ENCODE peak calls at places on chromosome 13, in seven cellular contexts. Q, R, X, F, T, A and U are unnamed samples.

GRCh38 chr13:87810391-87810801 is 139.2 kb downstream of the SLITRK5 start:
- DNase-seq in Q (no peak), R (no peak), X (peak; percentile 6), F (peak; percentile 69), T (no peak), A (no peak), U (no peak)

GRCh38 chr13:27704681-27705080 is 83.0 kb downstream of the POLR1D start:
- DNase-seq in Q (no peak), R (no peak), X (no peak), F (no peak), T (no peak), A (no peak), U (no peak)

GRCh38 chr13:107847406-107847805 is 367.9 kb downstream of the LIG4 start:
- DNase-seq in Q (no peak), R (no peak), X (peak; percentile 40), F (no peak), T (no peak), A (no peak), U (no peak)

GRCh38 chr13:50691176-50691681 is 152.3 kb downstream of the DLEU7 start:
- DNase-seq in Q (no peak), R (no peak), X (no peak), F (no peak), T (no peak), A (no peak), U (no peak)

GRCh38 chr13:36088001-36088400 is 43.2 kb downstream of the DCLK1 start:
- DNase-seq in Q (no peak), R (no peak), X (no peak), F (no peak), T (no peak), A (no peak), U (no peak)

GRCh38 chr13:71864094-71864980 is 2.7 kb downstream of the DACH1 start:
- DNase-seq in Q (no peak), R (peak; percentile 57), X (peak; percentile 87), F (peak; percentile 87), T (no peak), A (no peak), U (no peak)

GRCh38 chr13:110503037-110503901 is 58.3 kb downstream of the RAB20 start:
- DNase-seq in Q (no peak), R (peak; percentile 91), X (no peak), F (no peak), T (no peak), A (peak; percentile 25), U (no peak)

GRCh38 chr13:52128714-52129700 is at the start of gene NEK5:
- DNase-seq in Q (no peak), R (peak; percentile 64), X (peak; percentile 74), F (peak; percentile 91), T (peak; percentile 24), A (peak; percentile 81), U (no peak)

GRCh38 chr13:29465741-29466293 is 129.7 kb downstream of the SLC7A1 start:
- DNase-seq in Q (peak; percentile 34), R (no peak), X (peak; percentile 91), F (peak; percentile 35), T (no peak), A (peak; percentile 65), U (no peak)

GRCh38 chr13:78319101-78319627 is 284.2 kb downstream of the POU4F1 start:
- DNase-seq in Q (no peak), R (no peak), X (peak; percentile 69), F (no peak), T (no peak), A (no peak), U (no peak)

GRCh38 chr13:37701972-37702371 is 103.4 kb upstream of the POSTN start:
- DNase-seq in Q (peak; percentile 90), R (no peak), X (peak; percentile 55), F (no peak), T (no peak), A (peak; percentile 96), U (no peak)

GRCh38 chr13:88674841-88675240 is 1003.7 kb downstream of the SLITRK5 start:
- DNase-seq in Q (no peak), R (no peak), X (no peak), F (no peak), T (no peak), A (no peak), U (no peak)

GRCh38 chr13:63184693-63185092 is 1769.0 kb upstream of the PCDH20 start:
- DNase-seq in Q (peak; percentile 38), R (no peak), X (peak; percentile 69), F (no peak), T (no peak), A (peak; percentile 38), U (no peak)

GRCh38 chr13:102400619-102401125 is 1.2 kb downstream of the FGF14 start:
- DNase-seq in Q (no peak), R (no peak), X (no peak), F (peak; percentile 69), T (no peak), A (peak; percentile 53), U (no peak)
- H3K27me3 ChIP-seq in Q (peaks cover 27% of the 10 kb centered on the region), R (peaks cover 4% of the 10 kb centered on the region), X (no peaks in the 10 kb centered on the region), F (peaks cover 39% of the 10 kb centered on the region), T (peaks cover 39% of the 10 kb centered on the region), A (peaks cover 46% of the 10 kb centered on the region), U (no peaks in the 10 kb centered on the region)

GRCh38 chr13:24685314-24685713 is 5.1 kb downstream of the ATP12A start:
- DNase-seq in Q (no peak), R (no peak), X (no peak), F (no peak), T (no peak), A (no peak), U (no peak)

GRCh38 chr13:24684600-24684998 is 4.4 kb downstream of the ATP12A start:
- DNase-seq in Q (no peak), R (no peak), X (peak; percentile 20), F (no peak), T (no peak), A (peak; percentile 59), U (no peak)

GRCh38 chr13:24683370-24683769 is 3.2 kb downstream of the ATP12A start:
- DNase-seq in Q (no peak), R (no peak), X (no peak), F (no peak), T (no peak), A (no peak), U (no peak)

GRCh38 chr13:24682353-24682752 is 2.1 kb downstream of the ATP12A start:
- DNase-seq in Q (no peak), R (no peak), X (no peak), F (no peak), T (no peak), A (no peak), U (no peak)

DNA sequence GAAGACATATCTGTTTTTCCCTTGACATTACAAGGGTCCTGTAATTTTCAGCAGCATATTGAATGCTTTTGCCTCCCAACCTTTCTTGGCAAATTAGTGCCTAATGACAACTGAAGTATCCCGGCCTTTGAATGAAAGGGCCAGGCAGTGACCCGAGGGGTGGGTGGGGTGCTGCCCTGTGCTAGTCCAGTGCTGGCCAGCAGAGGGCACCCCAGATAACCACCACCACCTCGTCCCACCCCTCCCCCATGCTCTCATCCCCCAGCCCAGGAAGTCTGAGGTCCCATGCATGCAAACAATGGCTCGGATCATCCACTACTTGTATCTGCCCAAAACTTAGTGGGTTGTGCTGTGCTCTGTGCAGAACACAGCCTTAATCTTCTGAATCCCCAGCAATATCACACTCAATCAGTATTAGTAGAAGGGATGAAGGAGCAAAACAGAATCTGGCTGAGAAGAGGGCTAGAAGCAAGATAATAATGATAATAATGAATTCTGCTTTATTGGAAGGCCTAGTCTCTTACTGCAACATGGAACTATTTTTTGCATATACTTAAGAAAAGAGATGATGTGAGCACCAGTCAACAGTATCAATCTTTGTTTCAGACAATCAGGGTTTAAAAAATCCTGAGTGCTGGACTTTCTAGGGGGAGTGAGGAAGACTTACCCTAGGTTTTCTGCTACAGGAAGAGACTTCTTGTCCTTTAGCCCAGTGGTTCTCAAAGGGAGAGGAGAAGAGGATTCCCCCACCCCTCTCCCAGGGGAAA is 3.8 kb downstream of the ATP12A start:
- DNase-seq in Q (no peak), R (peak; percentile 62), X (peak; percentile 82), F (peak; percentile 86), T (peak; percentile 27), A (peak; percentile 70), U (no peak)
- H3K4me3 ChIP-seq in Q (no peak overlapping the region), R (no peak overlapping the region), X (no peak overlapping the region), F (no peak overlapping the region), T (no peak overlapping the region), A (no peak overlapping the region), U (no peak overlapping the region)

DNA sequence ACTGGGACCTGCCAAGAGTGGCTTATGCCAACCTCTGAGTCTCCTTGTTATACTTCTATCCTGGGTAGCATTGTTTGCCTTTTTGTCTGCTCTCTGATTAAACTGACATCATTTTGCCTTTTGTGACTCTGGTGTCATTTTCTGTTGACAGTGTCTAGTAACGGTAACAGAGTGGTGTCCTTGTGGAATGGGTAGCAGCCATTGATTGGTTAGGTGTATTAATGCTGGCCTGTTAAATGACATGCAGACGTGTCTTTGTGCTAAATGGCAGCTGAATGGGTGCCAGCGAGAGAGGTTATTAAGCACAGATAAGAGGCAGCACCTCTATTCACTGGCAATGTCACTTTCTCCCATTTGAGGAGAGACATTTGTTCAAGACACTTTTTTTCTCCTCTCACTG is 1289.4 kb downstream of the PCDH9 start:
- DNase-seq in Q (no peak), R (no peak), X (no peak), F (no peak), T (no peak), A (no peak), U (no peak)
- H3K27ac ChIP-seq in Q (no peak overlapping the region), R (no peak overlapping the region), X (no peak overlapping the region), F (no peak overlapping the region), T (no peak overlapping the region), A (no peak overlapping the region), U (no peak overlapping the region)

GRCh38 chr13:112638919-112639318 is 50.9 kb upstream of the ATP11A start:
- DNase-seq in Q (no peak), R (no peak), X (no peak), F (peak; percentile 44), T (no peak), A (no peak), U (no peak)

GRCh38 chr13:112635323-112635722 is 47.4 kb upstream of the TUBGCP3 start:
- DNase-seq in Q (no peak), R (no peak), X (no peak), F (peak; percentile 40), T (no peak), A (no peak), U (no peak)

GRCh38 chr13:112636401-112636975 is 48.5 kb upstream of the TUBGCP3 start:
- DNase-seq in Q (no peak), R (no peak), X (no peak), F (peak; percentile 58), T (no peak), A (no peak), U (no peak)

GRCh38 chr13:112638157-112638750 is 50.3 kb upstream of the TUBGCP3 start:
- DNase-seq in Q (no peak), R (no peak), X (no peak), F (peak; percentile 54), T (no peak), A (no peak), U (no peak)

DNA sequence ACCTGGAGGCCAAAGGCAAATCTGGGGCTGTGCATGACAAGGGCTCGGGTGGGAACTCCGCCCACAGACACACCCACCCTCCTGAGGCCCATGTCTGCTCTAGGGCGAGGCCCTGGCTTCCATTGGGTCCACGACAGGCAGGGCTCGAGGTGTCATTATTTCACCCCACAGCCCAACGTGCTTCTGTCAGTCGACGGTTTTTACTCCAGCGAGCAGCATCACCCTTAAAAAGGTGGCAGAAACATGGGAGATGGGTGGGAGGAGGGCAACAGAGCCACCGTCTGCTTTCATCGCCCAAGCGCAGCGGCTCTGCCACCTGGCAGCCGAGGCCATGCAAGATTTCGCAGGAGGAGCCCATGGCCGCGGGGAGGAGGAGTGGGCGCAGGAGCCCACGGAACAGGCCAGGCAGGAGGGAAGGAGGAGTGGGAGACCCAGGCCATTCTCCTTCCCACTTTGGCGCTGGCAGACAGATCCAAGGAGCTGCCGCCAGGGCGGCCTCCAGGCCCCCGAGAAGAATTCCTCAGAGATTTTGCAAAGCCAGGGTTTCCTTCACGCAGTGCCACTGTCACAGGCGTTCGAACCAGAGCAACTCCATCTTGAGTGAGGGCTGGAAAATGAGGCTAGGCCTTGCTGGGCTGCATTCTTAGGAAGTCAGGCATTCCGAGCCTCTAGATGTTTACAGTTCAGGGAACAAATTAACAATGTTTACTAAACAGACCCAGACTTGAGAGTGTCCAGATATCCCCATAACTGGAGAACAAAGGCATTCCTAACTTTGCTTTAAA is 49.3 kb upstream of the TUBGCP3 start:
- DNase-seq in Q (no peak), R (no peak), X (no peak), F (peak; percentile 61), T (no peak), A (no peak), U (no peak)
- H3K27me3 ChIP-seq in Q (peaks cover 41% of the 10 kb centered on the region), R (peaks cover 20% of the 10 kb centered on the region), X (peaks cover 3% of the 10 kb centered on the region), F (peaks cover 15% of the 10 kb centered on the region), T (peaks cover 4% of the 10 kb centered on the region), A (peaks cover 54% of the 10 kb centered on the region), U (no peaks in the 10 kb centered on the region)